ENCODE peak calls at places on chromosomes 11 and 22, in ten cellular contexts. W, M, V, Q, K, N, S, O, B and I are unnamed samples.

GRCh38 chr11:69904331-69905201 is 85.3 kb upstream of the FGF3 start:
- DNase-seq in W (peak; percentile 33), M (no peak), V (peak; percentile 29), Q (no peak), K (no peak), N (no peak), S (no peak), O (no peak), B (no peak), I (no peak)

GRCh38 chr11:17600316-17601205 is 53.5 kb downstream of the OTOG start:
- DNase-seq in W (no peak), M (no peak), V (no peak), Q (no peak), K (peak; percentile 14), N (no peak), S (no peak), O (no peak), B (no peak), I (no peak)

GRCh38 chr22:30538280-30538679 is 8.3 kb downstream of the SEC14L6 start:
- DNase-seq in W (no peak), M (no peak), V (no peak), Q (no peak), K (no peak), N (no peak), S (no peak), O (no peak), B (peak; percentile 19), I (no peak)

GRCh38 chr11:129734654-129735053 is 81.0 kb upstream of the TMEM45B start:
- DNase-seq in W (no peak), M (no peak), V (no peak), Q (no peak), K (no peak), N (no peak), S (no peak), O (no peak), B (no peak), I (no peak)

GRCh38 chr22:48800886-48801607 is 1026.6 kb downstream of the BRD1 start:
- DNase-seq in W (no peak), M (no peak), V (no peak), Q (no peak), K (no peak), N (no peak), S (no peak), O (no peak), B (no peak), I (no peak)

GRCh38 chr22:39257522-39258475 is 13.0 kb upstream of the PDGFB start:
- DNase-seq in W (no peak), M (no peak), V (no peak), Q (no peak), K (no peak), N (no peak), S (no peak), O (no peak), B (no peak), I (no peak)

GRCh38 chr11:17328856-17329490 is 22.6 kb upstream of the NCR3LG1 start:
- DNase-seq in W (no peak), M (no peak), V (no peak), Q (no peak), K (no peak), N (no peak), S (no peak), O (no peak), B (no peak), I (no peak)

GRCh38 chr11:68118753-68119448 is 2.3 kb downstream of the CHKA start:
- DNase-seq in W (no peak), M (no peak), V (no peak), Q (no peak), K (peak; percentile 76), N (no peak), S (no peak), O (no peak), B (peak; percentile 38), I (peak; percentile 50)

GRCh38 chr22:29266564-29267461 is 968 bp downstream of the RHBDD3 start:
- DNase-seq in W (no peak), M (no peak), V (no peak), Q (no peak), K (peak; percentile 61), N (no peak), S (no peak), O (no peak), B (peak; percentile 11), I (no peak)

GRCh38 chr11:116930586-116930985 is 93.2 kb upstream of the APOA1 start:
- DNase-seq in W (no peak), M (no peak), V (no peak), Q (no peak), K (no peak), N (no peak), S (no peak), O (no peak), B (no peak), I (no peak)

GRCh38 chr11:65163684-65164083 is 6.3 kb upstream of the SPDYC start:
- DNase-seq in W (no peak), M (no peak), V (no peak), Q (no peak), K (no peak), N (no peak), S (no peak), O (no peak), B (no peak), I (no peak)

GRCh38 chr11:86152006-86152862 is 83.3 kb upstream of the PICALM start:
- DNase-seq in W (no peak), M (no peak), V (no peak), Q (no peak), K (no peak), N (no peak), S (no peak), O (no peak), B (peak; percentile 53), I (no peak)

GRCh38 chr11:72940417-72940816 is 126.2 kb downstream of the ATG16L2 start:
- DNase-seq in W (no peak), M (no peak), V (no peak), Q (no peak), K (no peak), N (no peak), S (no peak), O (no peak), B (no peak), I (no peak)

GRCh38 chr11:14506532-14506931 is 6.9 kb upstream of the COPB1 start:
- DNase-seq in W (no peak), M (no peak), V (no peak), Q (no peak), K (no peak), N (no peak), S (no peak), O (no peak), B (peak; percentile 51), I (no peak)

DNA sequence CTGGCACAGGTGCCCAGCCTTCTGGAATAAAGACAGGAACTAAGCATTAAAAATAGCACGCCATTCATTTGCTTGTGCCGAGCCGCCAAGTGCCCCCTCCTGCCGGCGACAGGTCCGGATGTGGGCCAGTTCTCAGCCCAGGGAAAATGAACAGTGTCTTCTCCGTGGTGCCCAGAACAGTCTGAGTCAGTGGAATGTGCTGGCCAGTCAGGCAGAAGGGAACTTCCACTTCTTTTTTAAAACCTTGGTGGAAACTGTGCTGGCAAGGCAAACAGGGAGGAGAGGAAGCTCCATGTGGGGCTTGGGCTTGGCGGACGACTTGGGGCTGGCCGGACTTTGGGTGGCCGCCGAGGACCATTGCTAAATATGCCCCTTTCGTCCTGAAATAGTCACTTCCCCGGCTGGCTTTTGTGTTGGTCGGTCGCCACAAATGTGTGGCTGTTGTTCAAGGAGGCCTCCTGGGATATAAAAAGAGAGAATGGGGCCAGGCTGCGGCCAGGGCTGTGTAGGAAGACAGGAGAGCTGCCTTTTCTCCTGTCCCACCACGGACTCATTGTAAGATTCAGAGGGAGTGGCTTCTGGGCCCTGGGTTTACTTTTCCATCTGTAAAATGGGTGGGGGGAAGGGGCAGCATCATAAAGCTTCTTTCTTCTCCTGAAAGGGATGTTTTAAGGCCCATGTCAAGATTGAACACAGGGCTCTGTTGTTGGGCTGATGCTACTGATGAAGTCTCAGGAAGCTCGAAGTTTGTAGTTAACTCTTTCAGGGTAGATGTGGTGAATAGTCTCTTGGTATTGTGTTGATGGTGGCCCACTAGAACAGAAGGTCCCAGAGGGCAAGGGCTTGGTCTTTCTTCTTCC is 101.0 kb downstream of the PTPRJ start:
- DNase-seq in W (peak; percentile 79), M (no peak), V (no peak), Q (no peak), K (peak; percentile 65), N (peak; percentile 66), S (peak; percentile 57), O (no peak), B (peak; percentile 59), I (no peak)
- TF ChIP-seq POLR2A in W (no peak), M (no peak), V (no peak), Q (no peak), K (no peak), N (no peak), S (no peak), O (no peak), B (no peak), I (no peak)

GRCh38 chr11:66268953-66269906 is 791 bp downstream of the RAB1B start:
- DNase-seq in W (no peak), M (no peak), V (no peak), Q (peak; percentile 61), K (no peak), N (no peak), S (no peak), O (no peak), B (peak; percentile 48), I (no peak)
- TF ChIP-seq CTCF in W (no peak), M (no peak), V (no peak), Q (no peak), K (peak; percentile 3), N (no peak), S (no peak), O (no peak), B (peak; percentile 40), I (no peak)

DNA sequence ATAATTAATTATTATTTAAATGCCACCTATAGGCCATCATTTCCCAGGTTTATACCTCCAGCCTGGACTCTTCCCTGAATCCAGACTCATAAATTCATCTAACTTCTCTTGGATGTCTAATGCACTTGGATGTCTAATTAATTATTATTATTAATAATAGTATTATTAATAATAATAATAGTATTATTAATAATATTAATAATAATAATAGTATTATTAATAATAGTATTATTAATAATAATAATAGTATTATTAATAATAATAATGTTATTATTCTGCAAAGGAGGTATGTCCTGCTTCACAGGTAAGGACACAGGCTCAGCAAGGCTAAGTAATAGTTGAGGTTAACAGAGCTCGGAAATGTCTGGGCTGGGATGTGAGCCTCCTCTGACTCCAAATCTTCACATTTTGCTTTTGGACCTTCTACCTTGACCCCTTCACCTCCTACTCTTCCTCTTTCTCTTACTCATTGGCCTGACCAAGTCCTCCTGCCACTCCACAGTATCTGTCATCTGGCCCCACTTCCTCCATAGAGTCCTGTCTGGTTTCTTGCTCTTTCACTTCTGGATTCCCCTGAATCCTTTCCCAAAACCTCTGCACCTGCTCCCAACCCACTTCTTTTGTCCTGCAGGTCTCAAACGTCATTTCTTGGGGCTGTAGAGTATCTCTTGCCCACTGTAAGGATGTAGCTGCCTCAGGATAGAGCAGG is 8.0 kb downstream of the RIBC2 start:
- DNase-seq in W (no peak), M (no peak), V (no peak), Q (no peak), K (no peak), N (no peak), S (no peak), O (no peak), B (no peak), I (no peak)
- TF ChIP-seq POLR2A in W (no peak), M (no peak), V (no peak), Q (no peak), K (no peak), N (no peak), S (no peak), O (no peak), B (no peak), I (no peak)

GRCh38 chr22:45335021-45335818 is 25.5 kb downstream of the FAM118A start:
- DNase-seq in W (peak; percentile 86), M (peak; percentile 82), V (no peak), Q (no peak), K (peak; percentile 90), N (no peak), S (no peak), O (no peak), B (no peak), I (no peak)
- TF ChIP-seq CTCF in W (no peak), M (no peak), V (no peak), Q (no peak), K (peak; percentile 31), N (no peak), S (no peak), O (no peak), B (no peak), I (no peak)